ENCODE peak calls at places on chromosomes 6 and 20, in seven cellular contexts. One of them, this sample, is unnamed.

GRCh38 chr6:139801571-139802321 is 427.3 kb upstream of the CITED2 start:
- DNase-seq in heart right ventricle: no peak
- DNase-seq in upper lobe of left lung: no peak
- DNase-seq in pancreas: no peak
- DNase-seq in neural crest cell: no peak
- DNase-seq in coronary artery: no peak
- DNase-seq in fibroblast of the aortic adventitia: peak
- DNase-seq in this sample: no peak

GRCh38 chr6:158057213-158057987 is 75.7 kb downstream of the SYNJ2 start:
- DNase-seq in fibroblast of the aortic adventitia: peak
- DNase-seq in coronary artery: peak
- DNase-seq in upper lobe of left lung: no peak
- DNase-seq in neural crest cell: no peak
- DNase-seq in pancreas: no peak
- DNase-seq in heart right ventricle: no peak
- DNase-seq in this sample: no peak

GRCh38 chr20:9185511-9185910 is 116.6 kb downstream of the PLCB4 start:
- DNase-seq in coronary artery: no peak
- DNase-seq in upper lobe of left lung: no peak
- DNase-seq in neural crest cell: no peak
- DNase-seq in heart right ventricle: no peak
- DNase-seq in pancreas: no peak
- DNase-seq in fibroblast of the aortic adventitia: no peak
- DNase-seq in this sample: no peak

GRCh38 chr20:17747431-17747846 is 47.7 kb downstream of the BANF2 start:
- DNase-seq in pancreas: peak
- DNase-seq in neural crest cell: no peak
- DNase-seq in upper lobe of left lung: no peak
- DNase-seq in coronary artery: no peak
- DNase-seq in fibroblast of the aortic adventitia: peak
- DNase-seq in heart right ventricle: no peak
- DNase-seq in this sample: no peak

GRCh38 chr6:122984393-122984792 is 11.6 kb upstream of the CLVS2 start:
- DNase-seq in heart right ventricle: no peak
- DNase-seq in coronary artery: no peak
- DNase-seq in neural crest cell: no peak
- DNase-seq in pancreas: no peak
- DNase-seq in upper lobe of left lung: no peak
- DNase-seq in fibroblast of the aortic adventitia: no peak
- DNase-seq in this sample: no peak

GRCh38 chr6:159728552-159728951 is 1.2 kb downstream of the WTAP start:
- DNase-seq in pancreas: no peak
- DNase-seq in heart right ventricle: no peak
- DNase-seq in upper lobe of left lung: no peak
- DNase-seq in fibroblast of the aortic adventitia: peak
- DNase-seq in coronary artery: no peak
- DNase-seq in neural crest cell: no peak
- DNase-seq in this sample: no peak

GRCh38 chr20:5000263-5001173 is 792 bp downstream of the SLC23A2 start:
- DNase-seq in upper lobe of left lung: peak
- DNase-seq in fibroblast of the aortic adventitia: no peak
- DNase-seq in pancreas: peak
- DNase-seq in neural crest cell: peak
- DNase-seq in coronary artery: no peak
- DNase-seq in heart right ventricle: peak
- DNase-seq in this sample: no peak

GRCh38 chr6:139931746-139932145 is 557.3 kb upstream of the CITED2 start:
- DNase-seq in coronary artery: no peak
- DNase-seq in neural crest cell: no peak
- DNase-seq in fibroblast of the aortic adventitia: no peak
- DNase-seq in upper lobe of left lung: no peak
- DNase-seq in pancreas: no peak
- DNase-seq in heart right ventricle: no peak
- DNase-seq in this sample: no peak

GRCh38 chr6:140540743-140541142 is 1166.3 kb upstream of the CITED2 start:
- DNase-seq in neural crest cell: no peak
- DNase-seq in fibroblast of the aortic adventitia: no peak
- DNase-seq in coronary artery: no peak
- DNase-seq in heart right ventricle: no peak
- DNase-seq in pancreas: no peak
- DNase-seq in upper lobe of left lung: no peak
- DNase-seq in this sample: no peak

GRCh38 chr6:169789146-169789943 is 37.9 kb downstream of the ERMARD start:
- DNase-seq in upper lobe of left lung: no peak
- DNase-seq in pancreas: no peak
- DNase-seq in fibroblast of the aortic adventitia: no peak
- DNase-seq in coronary artery: peak
- DNase-seq in neural crest cell: no peak
- DNase-seq in heart right ventricle: no peak
- DNase-seq in this sample: no peak

GRCh38 chr6:16670183-16670582 is 91.1 kb downstream of the ATXN1 start:
- DNase-seq in upper lobe of left lung: peak
- DNase-seq in pancreas: no peak
- DNase-seq in fibroblast of the aortic adventitia: no peak
- DNase-seq in neural crest cell: no peak
- DNase-seq in coronary artery: no peak
- DNase-seq in heart right ventricle: peak
- DNase-seq in this sample: no peak

GRCh38 chr6:22231616-22232015 is 65.2 kb downstream of the PRL start:
- DNase-seq in upper lobe of left lung: no peak
- DNase-seq in heart right ventricle: no peak
- DNase-seq in fibroblast of the aortic adventitia: no peak
- DNase-seq in pancreas: no peak
- DNase-seq in coronary artery: no peak
- DNase-seq in neural crest cell: no peak
- DNase-seq in this sample: no peak

GRCh38 chr20:41228858-41229257 is 88.7 kb downstream of the ZHX3 start:
- DNase-seq in pancreas: no peak
- DNase-seq in coronary artery: no peak
- DNase-seq in upper lobe of left lung: no peak
- DNase-seq in neural crest cell: no peak
- DNase-seq in fibroblast of the aortic adventitia: no peak
- DNase-seq in heart right ventricle: no peak
- DNase-seq in this sample: no peak

GRCh38 chr6:43389713-43390265 is 20.3 kb upstream of the ZNF318 start:
- DNase-seq in heart right ventricle: no peak
- DNase-seq in fibroblast of the aortic adventitia: no peak
- DNase-seq in coronary artery: no peak
- DNase-seq in upper lobe of left lung: no peak
- DNase-seq in pancreas: no peak
- DNase-seq in neural crest cell: no peak
- DNase-seq in this sample: no peak

GRCh38 chr6:43383021-43383667 is 13.7 kb upstream of the ZNF318 start:
- DNase-seq in fibroblast of the aortic adventitia: peak
- DNase-seq in upper lobe of left lung: no peak
- DNase-seq in pancreas: no peak
- DNase-seq in heart right ventricle: no peak
- DNase-seq in neural crest cell: no peak
- DNase-seq in coronary artery: no peak
- DNase-seq in this sample: no peak

GRCh38 chr6:43391448-43392031 is 22.1 kb upstream of the ZNF318 start:
- DNase-seq in pancreas: no peak
- DNase-seq in heart right ventricle: no peak
- DNase-seq in fibroblast of the aortic adventitia: no peak
- DNase-seq in neural crest cell: no peak
- DNase-seq in coronary artery: no peak
- DNase-seq in upper lobe of left lung: no peak
- DNase-seq in this sample: no peak

DNA sequence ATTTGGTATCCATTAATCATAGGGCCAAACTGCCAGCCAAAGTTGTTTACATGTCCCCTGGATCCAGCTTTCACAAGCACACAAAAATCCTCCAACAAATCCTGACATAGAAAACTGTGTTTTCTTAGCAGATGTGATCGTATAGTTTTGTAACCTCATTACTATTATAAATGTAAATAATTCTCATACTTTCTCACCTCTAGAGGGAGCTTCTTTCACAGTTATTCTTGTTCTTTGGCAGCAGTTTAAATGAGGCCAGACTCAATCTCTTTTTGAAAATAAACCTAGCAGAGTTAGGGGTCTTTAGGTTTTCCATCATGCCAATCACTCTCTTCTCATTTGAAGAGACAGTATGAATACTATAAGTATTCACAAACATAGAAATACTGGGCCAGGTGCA is 17.0 kb upstream of the ZNF318 start:
- DNase-seq in heart right ventricle: no peak
- DNase-seq in coronary artery: no peak
- DNase-seq in upper lobe of left lung: no peak
- DNase-seq in neural crest cell: no peak
- DNase-seq in pancreas: no peak
- DNase-seq in fibroblast of the aortic adventitia: peak
- DNase-seq in this sample: no peak
- TF ChIP-seq CTCF in heart right ventricle: peak
- TF ChIP-seq CTCF in coronary artery: no peak
- TF ChIP-seq CTCF in upper lobe of left lung: peak
- TF ChIP-seq CTCF in neural crest cell: peak
- TF ChIP-seq CTCF in pancreas: peak
- TF ChIP-seq CTCF in fibroblast of the aortic adventitia: peak
- TF ChIP-seq CTCF in this sample: no peak

GRCh38 chr20:51322164-51322707 is 220.3 kb downstream of the NFATC2 start:
- DNase-seq in pancreas: no peak
- DNase-seq in upper lobe of left lung: no peak
- DNase-seq in neural crest cell: no peak
- DNase-seq in heart right ventricle: no peak
- DNase-seq in coronary artery: no peak
- DNase-seq in fibroblast of the aortic adventitia: no peak
- DNase-seq in this sample: no peak

GRCh38 chr20:51321343-51322163 is 221.0 kb downstream of the NFATC2 start:
- DNase-seq in heart right ventricle: no peak
- DNase-seq in coronary artery: no peak
- DNase-seq in pancreas: no peak
- DNase-seq in upper lobe of left lung: no peak
- DNase-seq in neural crest cell: no peak
- DNase-seq in fibroblast of the aortic adventitia: no peak
- DNase-seq in this sample: no peak

GRCh38 chr20:51327251-51327841 is 215.2 kb downstream of the NFATC2 start:
- DNase-seq in neural crest cell: no peak
- DNase-seq in upper lobe of left lung: no peak
- DNase-seq in pancreas: no peak
- DNase-seq in coronary artery: peak
- DNase-seq in heart right ventricle: no peak
- DNase-seq in fibroblast of the aortic adventitia: peak
- DNase-seq in this sample: no peak

GRCh38 chr20:51329845-51330244 is 212.7 kb downstream of the NFATC2 start:
- DNase-seq in neural crest cell: no peak
- DNase-seq in coronary artery: no peak
- DNase-seq in pancreas: no peak
- DNase-seq in upper lobe of left lung: no peak
- DNase-seq in fibroblast of the aortic adventitia: no peak
- DNase-seq in heart right ventricle: no peak
- DNase-seq in this sample: no peak

DNA sequence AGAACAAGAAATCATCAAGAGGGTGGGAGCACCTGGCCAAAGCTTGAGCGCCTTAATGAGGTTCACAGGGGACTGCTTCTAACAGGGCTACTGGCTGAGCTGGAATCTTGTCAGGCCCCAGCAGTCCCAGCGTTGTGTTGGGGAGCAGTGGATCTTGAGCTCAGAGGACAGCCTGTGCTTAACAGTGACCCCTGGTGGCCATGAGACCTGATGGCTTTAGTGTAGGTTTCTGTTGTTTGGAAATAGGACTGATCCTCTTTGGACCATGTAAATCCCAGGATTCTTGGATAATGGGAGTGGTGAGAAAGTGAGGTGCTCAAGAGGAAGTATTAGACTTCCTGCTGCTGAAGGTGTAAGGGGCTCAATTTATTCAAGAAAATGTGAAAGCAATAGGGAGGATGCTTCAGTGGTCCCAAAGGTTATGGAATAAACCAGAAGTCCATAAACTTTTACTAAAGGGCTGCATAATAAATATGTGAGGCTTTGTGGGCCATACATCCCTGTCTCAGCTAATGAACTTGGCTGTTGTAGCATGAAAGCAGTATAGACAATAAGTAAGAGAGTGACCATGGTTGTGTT is 216.2 kb downstream of the NFATC2 start:
- DNase-seq in heart right ventricle: no peak
- DNase-seq in neural crest cell: peak
- DNase-seq in upper lobe of left lung: peak
- DNase-seq in fibroblast of the aortic adventitia: peak
- DNase-seq in coronary artery: no peak
- DNase-seq in pancreas: no peak
- DNase-seq in this sample: no peak
- TF ChIP-seq CTCF in heart right ventricle: peak
- TF ChIP-seq CTCF in neural crest cell: peak
- TF ChIP-seq CTCF in upper lobe of left lung: peak
- TF ChIP-seq CTCF in fibroblast of the aortic adventitia: peak
- TF ChIP-seq CTCF in coronary artery: no peak
- TF ChIP-seq CTCF in pancreas: peak
- TF ChIP-seq CTCF in this sample: peak

DNA sequence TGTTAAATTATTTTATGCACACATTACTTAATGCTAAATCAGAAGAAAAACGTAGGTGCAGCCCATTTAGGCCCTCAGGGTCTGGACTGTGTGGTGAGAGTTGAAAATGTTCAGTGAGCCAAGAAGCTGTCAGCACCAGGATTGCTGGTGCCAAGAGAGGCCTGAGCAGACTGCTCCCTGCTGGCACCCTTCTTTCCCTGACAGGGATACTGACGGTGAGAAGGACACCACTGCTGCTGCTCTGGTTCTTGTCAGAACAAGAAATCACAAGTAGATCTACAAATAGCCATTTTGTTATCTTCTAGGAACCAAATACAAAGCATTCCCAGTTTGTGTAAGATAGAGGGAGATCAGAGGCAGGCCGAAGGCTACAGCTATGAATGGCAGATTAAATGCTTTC is 48.7 kb upstream of the CRISP1 start:
- DNase-seq in upper lobe of left lung: no peak
- DNase-seq in heart right ventricle: peak
- DNase-seq in fibroblast of the aortic adventitia: no peak
- DNase-seq in coronary artery: no peak
- DNase-seq in pancreas: no peak
- DNase-seq in neural crest cell: no peak
- DNase-seq in this sample: no peak
- TF ChIP-seq CTCF in upper lobe of left lung: no peak
- TF ChIP-seq CTCF in heart right ventricle: no peak
- TF ChIP-seq CTCF in fibroblast of the aortic adventitia: no peak
- TF ChIP-seq CTCF in coronary artery: no peak
- TF ChIP-seq CTCF in pancreas: no peak
- TF ChIP-seq CTCF in neural crest cell: no peak
- TF ChIP-seq CTCF in this sample: no peak

DNA sequence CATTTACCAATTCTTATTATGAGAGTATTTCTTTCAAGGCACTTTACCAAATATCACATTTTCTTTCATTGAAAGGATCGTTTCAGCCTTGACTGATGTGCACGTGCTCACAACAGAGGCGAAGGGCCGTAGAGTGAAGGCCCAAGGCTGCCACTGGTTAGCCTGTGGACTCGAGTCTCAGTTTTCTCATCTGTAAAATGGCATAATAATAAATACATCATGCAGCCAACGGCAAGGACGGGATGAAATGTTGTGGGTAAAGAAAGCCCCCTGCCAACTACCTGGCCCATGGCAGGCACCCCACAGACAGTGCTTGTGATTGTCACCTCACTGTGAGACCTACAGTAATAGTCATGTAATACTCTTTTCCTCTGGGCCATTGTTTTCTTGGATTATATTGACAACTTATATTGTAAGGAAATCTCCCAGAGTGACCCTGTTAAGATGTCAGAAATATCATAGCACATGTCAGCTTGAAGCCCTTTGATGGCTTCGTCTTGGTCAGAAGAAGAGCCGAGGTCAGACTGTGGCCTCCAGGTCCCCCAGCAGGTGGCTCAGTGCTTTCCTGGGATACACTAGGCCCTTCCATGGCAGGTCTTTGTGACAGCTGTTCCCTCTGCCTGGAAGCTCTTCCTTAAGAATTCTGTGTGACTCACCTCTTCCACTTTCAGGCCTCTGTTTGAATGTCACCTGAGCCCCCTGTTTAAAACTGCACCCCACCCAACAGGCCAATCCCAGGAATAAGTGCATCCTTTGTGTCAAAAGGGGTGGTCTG is 36.3 kb downstream of the FAM50B start:
- DNase-seq in neural crest cell: no peak
- DNase-seq in upper lobe of left lung: no peak
- DNase-seq in fibroblast of the aortic adventitia: no peak
- DNase-seq in coronary artery: no peak
- DNase-seq in pancreas: no peak
- DNase-seq in heart right ventricle: no peak
- DNase-seq in this sample: no peak
- TF ChIP-seq CTCF in neural crest cell: peak
- TF ChIP-seq CTCF in upper lobe of left lung: peak
- TF ChIP-seq CTCF in fibroblast of the aortic adventitia: no peak
- TF ChIP-seq CTCF in coronary artery: no peak
- TF ChIP-seq CTCF in pancreas: peak
- TF ChIP-seq CTCF in heart right ventricle: peak
- TF ChIP-seq CTCF in this sample: peak